ENCODE peak calls at places on chromosomes 7 and 10, in five cellular contexts. One of them, this sample, is unnamed.

GRCh38 chr7:1100886-1101579 is 13.1 kb downstream of the GPER1 start:
- DNase-seq in stomach: no peak
- DNase-seq in DND-41: no peak
- DNase-seq in esophagus squamous epithelium: no peak
- DNase-seq in endodermal cell: no peak
- DNase-seq in this sample: no peak

GRCh38 chr7:150481207-150481920 is 30.9 kb downstream of the GIMAP8 start:
- DNase-seq in stomach: no peak
- DNase-seq in DND-41: peak
- DNase-seq in esophagus squamous epithelium: no peak
- DNase-seq in endodermal cell: no peak
- DNase-seq in this sample: no peak

GRCh38 chr7:142964502-142965246 is 2.5 kb upstream of the KEL start:
- DNase-seq in stomach: no peak
- DNase-seq in DND-41: no peak
- DNase-seq in esophagus squamous epithelium: no peak
- DNase-seq in endodermal cell: no peak
- DNase-seq in this sample: no peak

GRCh38 chr10:48625013-48625412 is 20.1 kb upstream of the ARHGAP22 start:
- DNase-seq in stomach: no peak
- DNase-seq in DND-41: no peak
- DNase-seq in esophagus squamous epithelium: no peak
- DNase-seq in endodermal cell: no peak
- DNase-seq in this sample: no peak

GRCh38 chr10:28366943-28367342 is 64.1 kb upstream of the MPP7 start:
- DNase-seq in stomach: no peak
- DNase-seq in DND-41: no peak
- DNase-seq in esophagus squamous epithelium: no peak
- DNase-seq in endodermal cell: peak
- DNase-seq in this sample: no peak

GRCh38 chr10:13329565-13329964 is 18.5 kb downstream of the SEPHS1 start:
- DNase-seq in stomach: no peak
- DNase-seq in DND-41: no peak
- DNase-seq in esophagus squamous epithelium: no peak
- DNase-seq in endodermal cell: no peak
- DNase-seq in this sample: no peak

GRCh38 chr10:33273295-33274002 is 61.0 kb downstream of the NRP1 start:
- DNase-seq in stomach: peak
- DNase-seq in DND-41: no peak
- DNase-seq in esophagus squamous epithelium: no peak
- DNase-seq in endodermal cell: peak
- DNase-seq in this sample: peak

GRCh38 chr10:132319853-132320669 is 11.9 kb upstream of the LRRC27 start:
- DNase-seq in stomach: no peak
- DNase-seq in DND-41: no peak
- DNase-seq in esophagus squamous epithelium: no peak
- DNase-seq in endodermal cell: no peak
- DNase-seq in this sample: peak

GRCh38 chr7:15407910-15408309 is 153.9 kb downstream of the AGMO start:
- DNase-seq in stomach: no peak
- DNase-seq in DND-41: no peak
- DNase-seq in esophagus squamous epithelium: no peak
- DNase-seq in endodermal cell: no peak
- DNase-seq in this sample: no peak

GRCh38 chr10:78179886-78180285 is 146.2 kb downstream of the RPS24 start:
- DNase-seq in stomach: no peak
- DNase-seq in DND-41: no peak
- DNase-seq in esophagus squamous epithelium: no peak
- DNase-seq in endodermal cell: no peak
- DNase-seq in this sample: no peak

GRCh38 chr10:31069411-31069810 is 37.7 kb upstream of the ZNF438 start:
- DNase-seq in stomach: no peak
- DNase-seq in DND-41: no peak
- DNase-seq in esophagus squamous epithelium: no peak
- DNase-seq in endodermal cell: no peak
- DNase-seq in this sample: no peak

GRCh38 chr10:23408330-23408976 is 30.4 kb upstream of the OTUD1 start:
- DNase-seq in stomach: no peak
- DNase-seq in DND-41: no peak
- DNase-seq in esophagus squamous epithelium: no peak
- DNase-seq in endodermal cell: no peak
- DNase-seq in this sample: no peak

GRCh38 chr7:94297397-94297838 is 97.3 kb upstream of the COL1A2 start:
- DNase-seq in stomach: peak
- DNase-seq in DND-41: no peak
- DNase-seq in esophagus squamous epithelium: no peak
- DNase-seq in endodermal cell: no peak
- DNase-seq in this sample: no peak

GRCh38 chr10:5603848-5604170 is 62.6 kb downstream of the ASB13 start:
- DNase-seq in stomach: no peak
- DNase-seq in DND-41: no peak
- DNase-seq in esophagus squamous epithelium: no peak
- DNase-seq in endodermal cell: no peak
- DNase-seq in this sample: no peak

GRCh38 chr10:69101451-69102095 is 13.7 kb downstream of the SRGN start:
- DNase-seq in stomach: no peak
- DNase-seq in DND-41: no peak
- DNase-seq in esophagus squamous epithelium: no peak
- DNase-seq in endodermal cell: no peak
- DNase-seq in this sample: no peak

DNA sequence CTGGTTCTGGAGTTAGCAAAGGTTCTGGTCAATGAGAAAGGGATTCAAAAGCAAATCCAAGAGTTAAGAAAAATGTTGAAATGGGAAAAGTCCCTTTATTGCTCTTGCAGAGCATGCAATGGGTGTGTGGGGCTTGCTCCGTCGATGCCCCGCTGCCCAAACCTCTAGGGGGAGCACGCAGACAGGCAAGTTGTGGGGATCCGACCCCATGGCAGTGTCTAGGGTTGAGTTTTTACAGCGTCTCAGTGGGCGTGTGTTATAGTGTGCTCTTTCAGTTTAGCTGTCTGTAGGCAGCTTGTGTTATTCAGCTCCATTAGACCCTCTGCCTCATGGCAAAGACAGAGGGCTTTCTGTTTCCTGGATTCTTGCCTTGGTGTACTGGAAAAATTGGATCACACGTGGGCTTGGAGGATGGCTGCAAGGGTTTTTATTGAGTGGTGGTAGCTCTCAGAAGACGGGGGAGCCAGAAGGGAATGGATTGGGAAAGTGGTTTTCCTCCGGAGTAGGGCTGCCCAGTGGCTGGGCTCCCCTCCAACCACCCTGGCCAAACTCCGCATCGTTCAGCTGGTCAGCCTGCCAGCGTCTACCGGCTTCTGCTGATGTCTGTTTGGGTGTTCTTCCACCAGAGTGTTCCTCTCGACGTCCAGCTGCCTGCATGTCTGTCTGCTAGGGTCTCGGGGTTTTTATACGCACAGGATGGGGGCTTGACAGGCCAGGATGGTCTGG is 102.3 kb upstream of the PLXDC2 start:
- DNase-seq in stomach: no peak
- DNase-seq in DND-41: no peak
- DNase-seq in esophagus squamous epithelium: no peak
- DNase-seq in endodermal cell: peak
- DNase-seq in this sample: no peak
- TF ChIP-seq CTCF in stomach: no peak
- TF ChIP-seq CTCF in DND-41: no peak
- TF ChIP-seq CTCF in esophagus squamous epithelium: no peak
- TF ChIP-seq CTCF in endodermal cell: peak
- TF ChIP-seq CTCF in this sample: no peak

GRCh38 chr7:114422478-114423217 is 8.0 kb downstream of the FOXP2 start:
- DNase-seq in stomach: no peak
- DNase-seq in DND-41: no peak
- DNase-seq in esophagus squamous epithelium: no peak
- DNase-seq in endodermal cell: no peak
- DNase-seq in this sample: no peak

GRCh38 chr7:114426824-114427223 is 12.2 kb downstream of the FOXP2 start:
- DNase-seq in stomach: no peak
- DNase-seq in DND-41: no peak
- DNase-seq in esophagus squamous epithelium: no peak
- DNase-seq in endodermal cell: no peak
- DNase-seq in this sample: no peak

GRCh38 chr7:114423218-114423496 is 8.5 kb downstream of the FOXP2 start:
- DNase-seq in stomach: no peak
- DNase-seq in DND-41: no peak
- DNase-seq in esophagus squamous epithelium: no peak
- DNase-seq in endodermal cell: no peak
- DNase-seq in this sample: no peak

GRCh38 chr7:114428211-114428610 is 13.6 kb downstream of the FOXP2 start:
- DNase-seq in stomach: no peak
- DNase-seq in DND-41: no peak
- DNase-seq in esophagus squamous epithelium: no peak
- DNase-seq in endodermal cell: no peak
- DNase-seq in this sample: no peak

GRCh38 chr7:114426380-114426779 is 11.8 kb downstream of the FOXP2 start:
- DNase-seq in stomach: no peak
- DNase-seq in DND-41: no peak
- DNase-seq in esophagus squamous epithelium: no peak
- DNase-seq in endodermal cell: no peak
- DNase-seq in this sample: no peak
- TF ChIP-seq CTCF in stomach: no peak
- TF ChIP-seq CTCF in DND-41: no peak
- TF ChIP-seq CTCF in esophagus squamous epithelium: no peak
- TF ChIP-seq CTCF in endodermal cell: no peak
- TF ChIP-seq CTCF in this sample: no peak

GRCh38 chr7:136877990-136878389 is 9.5 kb downstream of the CHRM2 start:
- DNase-seq in stomach: no peak
- DNase-seq in DND-41: no peak
- DNase-seq in esophagus squamous epithelium: no peak
- DNase-seq in endodermal cell: no peak
- DNase-seq in this sample: no peak

GRCh38 chr7:136869991-136870798 is 1.7 kb downstream of the CHRM2 start:
- DNase-seq in stomach: no peak
- DNase-seq in DND-41: no peak
- DNase-seq in esophagus squamous epithelium: no peak
- DNase-seq in endodermal cell: peak
- DNase-seq in this sample: no peak

GRCh38 chr7:136877509-136877908 is 9.1 kb downstream of the CHRM2 start:
- DNase-seq in stomach: no peak
- DNase-seq in DND-41: no peak
- DNase-seq in esophagus squamous epithelium: no peak
- DNase-seq in endodermal cell: no peak
- DNase-seq in this sample: no peak

GRCh38 chr7:136870799-136871487 is 2.5 kb downstream of the CHRM2 start:
- DNase-seq in stomach: no peak
- DNase-seq in DND-41: no peak
- DNase-seq in esophagus squamous epithelium: no peak
- DNase-seq in endodermal cell: peak
- DNase-seq in this sample: no peak

DNA sequence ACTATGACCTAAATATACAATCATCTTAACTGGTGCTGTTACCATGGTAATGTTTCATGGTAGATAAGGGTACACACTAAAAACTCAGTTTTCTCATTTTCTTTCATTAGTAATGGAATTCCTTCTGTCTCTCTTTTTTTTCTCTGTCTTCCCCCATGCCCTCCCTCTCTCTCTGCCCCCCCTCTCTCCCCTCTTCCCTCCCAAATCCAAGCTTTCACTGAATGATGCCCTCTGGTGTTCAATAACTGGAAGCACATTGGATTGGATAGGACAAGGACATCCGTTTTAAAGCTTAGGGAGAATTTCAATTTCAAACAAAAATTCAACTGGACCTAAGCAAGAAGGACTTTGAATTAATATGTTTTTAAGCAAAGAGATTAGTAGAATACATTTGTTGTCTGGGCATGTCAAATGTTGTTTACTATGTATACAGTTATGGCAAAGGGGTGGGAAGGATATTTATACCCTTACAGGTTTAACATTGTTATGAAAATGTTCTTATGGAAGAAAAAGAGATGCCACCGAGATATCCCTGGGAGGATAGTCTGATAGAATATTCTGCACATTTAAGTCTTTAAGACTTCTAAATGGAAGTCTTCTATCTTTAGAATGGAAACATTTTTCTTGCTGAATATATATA is 6.1 kb downstream of the CHRM2 start:
- DNase-seq in stomach: no peak
- DNase-seq in DND-41: no peak
- DNase-seq in esophagus squamous epithelium: no peak
- DNase-seq in endodermal cell: no peak
- DNase-seq in this sample: no peak
- TF ChIP-seq CTCF in stomach: no peak
- TF ChIP-seq CTCF in DND-41: peak
- TF ChIP-seq CTCF in esophagus squamous epithelium: no peak
- TF ChIP-seq CTCF in endodermal cell: peak
- TF ChIP-seq CTCF in this sample: no peak

GRCh38 chr7:24073651-24074420 is 210.2 kb upstream of the NPY start:
- DNase-seq in stomach: no peak
- DNase-seq in DND-41: no peak
- DNase-seq in esophagus squamous epithelium: no peak
- DNase-seq in endodermal cell: no peak
- DNase-seq in this sample: no peak
- TF ChIP-seq CTCF in stomach: no peak
- TF ChIP-seq CTCF in DND-41: no peak
- TF ChIP-seq CTCF in esophagus squamous epithelium: no peak
- TF ChIP-seq CTCF in endodermal cell: no peak
- TF ChIP-seq CTCF in this sample: no peak

GRCh38 chr7:130486114-130486962 is 5.5 kb upstream of the MEST start:
- DNase-seq in stomach: peak
- DNase-seq in DND-41: no peak
- DNase-seq in esophagus squamous epithelium: no peak
- DNase-seq in endodermal cell: peak
- DNase-seq in this sample: peak
- TF ChIP-seq CTCF in stomach: no peak
- TF ChIP-seq CTCF in DND-41: peak
- TF ChIP-seq CTCF in esophagus squamous epithelium: peak
- TF ChIP-seq CTCF in endodermal cell: peak
- TF ChIP-seq CTCF in this sample: peak

GRCh38 chr7:132639983-132640382 is 63.7 kb upstream of the PLXNA4 start:
- DNase-seq in stomach: no peak
- DNase-seq in DND-41: no peak
- DNase-seq in esophagus squamous epithelium: no peak
- DNase-seq in endodermal cell: no peak
- DNase-seq in this sample: no peak

GRCh38 chr7:132638000-132638399 is 61.7 kb upstream of the PLXNA4 start:
- DNase-seq in stomach: no peak
- DNase-seq in DND-41: peak
- DNase-seq in esophagus squamous epithelium: no peak
- DNase-seq in endodermal cell: no peak
- DNase-seq in this sample: no peak

GRCh38 chr7:132636581-132636980 is 60.3 kb upstream of the PLXNA4 start:
- DNase-seq in stomach: no peak
- DNase-seq in DND-41: no peak
- DNase-seq in esophagus squamous epithelium: no peak
- DNase-seq in endodermal cell: no peak
- DNase-seq in this sample: no peak

GRCh38 chr7:132643302-132643701 is 67.0 kb upstream of the PLXNA4 start:
- DNase-seq in stomach: no peak
- DNase-seq in DND-41: no peak
- DNase-seq in esophagus squamous epithelium: no peak
- DNase-seq in endodermal cell: peak
- DNase-seq in this sample: no peak

GRCh38 chr7:132641238-132641637 is 65.0 kb upstream of the PLXNA4 start:
- DNase-seq in stomach: no peak
- DNase-seq in DND-41: no peak
- DNase-seq in esophagus squamous epithelium: no peak
- DNase-seq in endodermal cell: no peak
- DNase-seq in this sample: no peak
- TF ChIP-seq CTCF in stomach: no peak
- TF ChIP-seq CTCF in DND-41: no peak
- TF ChIP-seq CTCF in esophagus squamous epithelium: no peak
- TF ChIP-seq CTCF in endodermal cell: no peak
- TF ChIP-seq CTCF in this sample: no peak

This sample was measured in Calu3.